ENCODE peak calls at places on chromosomes 7 and 10, in four cellular contexts. Y is A549, I is right atrium auricular region, J is esophagus squamous epithelium. N is an unnamed sample. For H3K4me1, the result is how much of the 10 kb centered on the place peaks cover.

GRCh38 chr7:101882595-101883564 is 65.5 kb downstream of the CUX1 start:
- DNase-seq in I (peak), J (no peak), Y (peak), N (peak)

GRCh38 chr10:73522263-73522662 is 26.4 kb upstream of the PPP3CB start:
- DNase-seq in Y (no peak), J (no peak), I (no peak), N (no peak)

GRCh38 chr7:76372984-76373833 is 14.4 kb upstream of the YWHAG start:
- DNase-seq in J (no peak), Y (peak), I (no peak), N (no peak)

GRCh38 chr10:5645944-5646617 is 20.3 kb downstream of the ASB13 start:
- DNase-seq in J (no peak), Y (no peak), I (no peak), N (peak)

GRCh38 chr7:18019562-18019961 is 8.1 kb downstream of the PRPS1L1 start:
- DNase-seq in Y (peak), I (no peak), J (no peak), N (no peak)

GRCh38 chr7:50436133-50436802 is 13.9 kb downstream of the FIGNL1 start:
- DNase-seq in I (no peak), J (no peak), Y (no peak), N (no peak)

GRCh38 chr7:94620703-94621118 is 35.2 kb downstream of the SGCE start:
- DNase-seq in J (no peak), Y (peak), I (peak), N (peak)

GRCh38 chr7:41451826-41452225 is 251.1 kb downstream of the INHBA start:
- DNase-seq in I (no peak), J (no peak), Y (no peak), N (no peak)

GRCh38 chr7:64996305-64996704 is 5.5 kb upstream of the ZNF117 start:
- DNase-seq in Y (no peak), I (no peak), J (no peak), N (no peak)

GRCh38 chr7:132199626-132200025 is 376.6 kb downstream of the PLXNA4 start:
- DNase-seq in I (no peak), Y (no peak), J (no peak), N (no peak)

GRCh38 chr10:35216303-35216905 is 89.8 kb downstream of the CREM start:
- DNase-seq in I (no peak), J (no peak), Y (no peak), N (no peak)

GRCh38 chr10:72297281-72297967 is 23.7 kb downstream of the DDIT4 start:
- DNase-seq in I (peak), Y (no peak), J (peak), N (peak)

GRCh38 chr10:129505500-129506075 is 38.5 kb downstream of the MGMT start:
- DNase-seq in J (no peak), Y (no peak), I (no peak), N (no peak)

GRCh38 chr7:131637846-131638245 is 81.4 kb upstream of the PODXL start:
- DNase-seq in J (no peak), I (no peak), Y (no peak), N (no peak)

GRCh38 chr10:70779685-70780369 is 5.3 kb downstream of the TBATA start:
- DNase-seq in I (peak), J (no peak), Y (no peak), N (no peak)

GRCh38 chr7:774161-775109 is 47.4 kb upstream of the PRKAR1B start:
- DNase-seq in J (no peak), Y (peak), I (no peak), N (peak)

GRCh38 chr7:66356277-66356721 is 151.2 kb downstream of the TPST1 start:
- DNase-seq in Y (no peak), I (no peak), J (no peak), N (no peak)

GRCh38 chr10:24042884-24043283 is 166.1 kb upstream of the KIAA1217 start:
- DNase-seq in J (no peak), Y (no peak), I (no peak), N (no peak)

GRCh38 chr7:142010952-142011548 is 15.4 kb downstream of the MGAM start:
- DNase-seq in I (no peak), Y (no peak), J (no peak), N (no peak)

GRCh38 chr7:5361446-5362155 is 62.0 kb downstream of the TNRC18 start:
- DNase-seq in Y (no peak), I (no peak), J (no peak), N (no peak)

GRCh38 chr7:141527076-141527475 is 24.1 kb upstream of the AGK start:
- DNase-seq in J (no peak), I (no peak), Y (no peak), N (no peak)

DNA sequence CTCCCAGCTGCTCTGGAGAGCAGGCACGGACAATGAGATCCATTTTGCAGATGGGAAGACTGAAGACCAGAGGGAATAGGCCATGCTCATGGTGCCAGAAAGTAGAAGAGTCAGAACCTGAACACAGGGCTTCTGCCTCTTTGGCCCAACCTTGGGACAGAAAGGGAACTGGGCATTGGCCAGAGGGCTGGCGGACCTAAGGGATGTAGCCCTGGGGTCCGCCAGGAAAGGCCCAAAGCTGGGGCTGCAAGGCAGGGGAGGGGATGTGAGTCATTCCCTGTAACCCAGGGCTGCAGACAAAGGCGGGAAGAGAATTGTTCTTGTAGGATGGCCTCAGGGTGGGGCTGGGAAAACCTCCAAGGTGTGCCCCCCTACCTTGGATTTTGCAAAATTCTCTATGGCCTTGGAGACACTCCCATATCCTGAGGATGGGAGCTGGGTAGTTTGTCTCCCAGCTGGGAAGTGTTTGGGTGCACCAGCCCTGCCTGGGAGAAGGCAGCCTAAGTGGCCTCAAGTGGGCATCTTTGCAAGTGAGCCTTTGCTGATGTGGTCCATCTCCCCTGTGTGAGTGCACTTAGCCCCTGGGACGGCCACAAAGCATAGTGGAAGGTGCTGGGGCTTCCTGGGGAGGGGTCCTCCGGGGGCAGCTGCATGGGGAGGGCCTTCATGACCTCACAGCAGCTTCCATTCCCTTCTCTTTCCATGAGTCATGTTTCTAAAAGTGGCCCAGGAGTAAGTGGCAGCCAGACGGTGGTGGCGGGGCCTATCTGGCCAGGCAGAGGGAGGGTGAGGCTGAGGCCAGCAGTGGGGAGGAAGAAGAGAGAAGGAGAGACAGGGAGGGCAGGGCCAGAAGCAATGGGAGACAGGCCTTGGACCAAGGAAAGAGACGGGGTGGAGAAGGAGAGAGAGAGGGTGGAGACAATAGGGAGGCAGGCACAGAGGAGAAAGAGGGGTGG is 9.2 kb downstream of the AQP1 start:
- DNase-seq in Y (no peak), J (no peak), I (peak), N (peak)
- H3K4me1 ChIP-seq in Y (under half), J (half or more), I (under half), N (under half)

DNA sequence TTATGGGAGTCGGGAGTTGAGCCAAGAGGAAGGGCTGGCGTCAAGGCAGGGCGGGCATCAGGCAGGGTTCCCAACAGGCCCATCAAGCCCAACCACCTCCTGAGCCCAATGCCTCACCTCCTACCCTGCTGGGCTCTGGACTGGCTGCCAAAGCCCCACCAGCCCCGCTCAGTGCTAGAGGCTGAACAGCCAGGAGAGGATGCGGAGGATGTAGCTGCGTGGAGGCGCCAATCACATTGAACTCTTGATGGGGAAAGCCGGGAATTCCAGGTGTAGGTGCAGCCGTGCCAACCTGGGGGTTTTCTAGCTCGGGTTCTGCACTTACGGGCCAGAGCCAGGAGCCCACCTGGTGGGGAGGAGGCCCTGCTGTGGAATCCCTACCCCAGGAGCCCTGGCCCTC is 12.9 kb downstream of the ATP5MF start:
- DNase-seq in I (no peak), Y (no peak), J (no peak), N (no peak)
- H3K4me1 ChIP-seq in I (under half), Y (under half), J (under half), N (under half)

GRCh38 chr10:79191951-79192676 is 123.3 kb downstream of the ZMIZ1 start:
- DNase-seq in J (no peak), Y (no peak), I (no peak), N (no peak)
- H3K4me1 ChIP-seq in J (half or more), Y (half or more), I (under half), N (under half)

GRCh38 chr7:69657331-69657730 is 59.1 kb downstream of the AUTS2 start:
- DNase-seq in Y (no peak), J (no peak), I (no peak), N (no peak)
- H3K4me1 ChIP-seq in Y (under half), J (half or more), I (under half), N (under half)

GRCh38 chr10:93026072-93026471 is 34.5 kb upstream of the CYP26C1 start:
- DNase-seq in I (no peak), Y (no peak), J (no peak), N (no peak)

GRCh38 chr10:93027508-93027907 is 33.1 kb upstream of the CYP26C1 start:
- DNase-seq in Y (no peak), I (no peak), J (no peak), N (no peak)

GRCh38 chr10:93028881-93029280 is 31.7 kb upstream of the CYP26C1 start:
- DNase-seq in J (no peak), I (no peak), Y (peak), N (no peak)

GRCh38 chr10:93023013-93023650 is 37.5 kb upstream of the CYP26C1 start:
- DNase-seq in I (no peak), J (no peak), Y (no peak), N (no peak)
- H3K4me1 ChIP-seq in I (under half), J (under half), Y (under half), N (under half)

DNA sequence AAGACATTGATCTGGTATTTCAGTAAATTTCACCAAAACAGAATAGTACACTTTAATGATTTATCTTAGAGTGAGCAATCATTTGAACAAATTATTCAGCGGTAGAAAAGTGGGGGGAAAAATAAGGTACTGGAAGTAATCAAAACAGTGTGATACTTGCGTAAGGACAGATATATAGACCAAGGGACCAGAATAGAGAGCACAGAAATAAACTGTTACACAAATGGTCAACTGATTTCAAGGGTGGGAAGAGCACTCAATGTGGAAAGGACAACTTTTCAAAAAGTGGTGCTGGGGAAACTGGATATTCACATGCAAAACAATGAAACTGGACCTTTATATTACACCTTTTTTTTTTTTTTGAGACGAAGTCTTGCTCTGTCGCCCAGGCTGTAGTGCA is 119.9 kb downstream of the NRBF2 start:
- DNase-seq in J (no peak), I (no peak), Y (no peak), N (no peak)
- H3K4me1 ChIP-seq in J (under half), I (under half), Y (under half), N (under half)

GRCh38 chr10:79145517-79146470 is 77.0 kb downstream of the ZMIZ1 start:
- DNase-seq in Y (no peak), I (no peak), J (no peak), N (no peak)
- H3K4me1 ChIP-seq in Y (half or more), I (under half), J (half or more), N (half or more)

GRCh38 chr10:33273295-33274002 is 61.0 kb downstream of the NRP1 start:
- DNase-seq in J (no peak), I (peak), Y (peak), N (peak)

GRCh38 chr10:33267708-33268107 is 66.8 kb downstream of the NRP1 start:
- DNase-seq in I (no peak), Y (no peak), J (no peak), N (no peak)

GRCh38 chr10:33274096-33274785 is 60.2 kb downstream of the NRP1 start:
- DNase-seq in Y (no peak), I (no peak), J (no peak), N (no peak)

GRCh38 chr10:33271969-33272583 is 62.4 kb downstream of the NRP1 start:
- DNase-seq in Y (no peak), I (no peak), J (no peak), N (no peak)

DNA sequence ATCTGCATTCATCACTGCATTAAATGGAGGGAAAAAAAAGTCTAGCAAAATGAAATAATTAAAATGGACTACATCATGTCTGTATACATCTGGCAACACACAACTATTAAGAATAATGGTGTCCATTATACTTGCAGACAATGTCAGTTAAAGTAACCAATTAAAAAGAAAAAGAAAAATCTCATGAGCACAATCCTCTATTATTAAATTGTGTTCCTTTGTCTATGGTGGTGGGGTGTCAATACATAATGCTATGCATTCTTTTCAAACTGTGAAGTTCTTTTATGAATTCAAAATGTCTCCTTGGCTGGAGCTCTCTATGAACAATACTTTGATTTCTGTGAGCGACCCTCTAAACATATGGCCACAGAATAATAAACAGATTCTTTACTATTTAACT is 63.5 kb downstream of the NRP1 start:
- DNase-seq in J (no peak), I (no peak), Y (no peak), N (no peak)
- H3K4me1 ChIP-seq in J (under half), I (under half), Y (half or more), N (under half)

DNA sequence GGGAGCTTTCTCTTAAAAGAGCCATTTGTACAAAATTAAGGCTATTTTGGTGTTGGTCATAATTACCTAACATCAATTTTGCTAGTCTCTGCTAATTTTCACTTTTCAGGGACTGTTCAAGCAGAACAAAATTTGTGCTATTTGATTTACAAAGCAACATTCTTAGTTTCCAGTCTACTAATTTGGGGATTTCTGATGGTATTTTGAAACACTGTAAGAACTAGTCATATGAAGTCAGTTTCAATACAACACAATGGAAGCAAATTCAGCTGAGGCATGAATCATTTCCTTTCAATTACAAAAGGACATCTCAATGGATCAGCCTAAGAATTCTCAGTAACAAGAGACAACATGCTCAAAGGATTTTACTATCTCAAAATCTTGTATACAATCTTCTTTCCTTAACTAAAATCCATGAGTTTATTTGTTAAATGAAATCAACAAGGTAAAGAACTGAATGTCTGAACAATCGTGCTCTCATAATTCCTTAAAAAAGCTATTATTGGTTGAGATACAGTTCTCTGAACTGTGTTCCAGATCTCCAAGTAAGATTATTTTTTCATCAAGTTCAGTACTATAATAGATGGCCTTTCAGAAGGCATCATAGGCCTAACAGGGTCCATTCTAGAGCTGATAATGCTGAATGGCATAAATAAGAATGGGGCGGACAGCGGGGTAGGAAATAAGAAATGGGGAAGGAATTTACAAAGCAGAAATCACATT is 144.6 kb downstream of the NRCAM start:
- DNase-seq in I (no peak), Y (no peak), J (no peak), N (no peak)
- H3K4me1 ChIP-seq in I (under half), Y (half or more), J (half or more), N (under half)

GRCh38 chr10:102620138-102620591 is 24.1 kb upstream of the TRIM8 start:
- DNase-seq in J (no peak), I (no peak), Y (no peak), N (no peak)
- H3K4me1 ChIP-seq in J (half or more), I (under half), Y (under half), N (under half)

N was measured in breast epithelium.